ENCODE peak calls at places on chromosome 18, in four cellular contexts. One of them, this sample, is unnamed.

GRCh38 chr18:61817086-61817485 is 75.7 kb downstream of the RNF152 start:
- DNase-seq in HCT116: no peak
- DNase-seq in GM12878: no peak
- DNase-seq in K562: no peak
- DNase-seq in this sample: no peak

GRCh38 chr18:61336766-61337165 is 3.5 kb downstream of the CDH20 start:
- DNase-seq in HCT116: no peak
- DNase-seq in GM12878: no peak
- DNase-seq in K562: no peak
- DNase-seq in this sample: no peak

GRCh38 chr18:23452347-23452727 is 750 bp upstream of the RIOK3 start:
- DNase-seq in HCT116: no peak
- DNase-seq in GM12878: no peak
- DNase-seq in K562: no peak
- DNase-seq in this sample: no peak

GRCh38 chr18:58584219-58585127 is 44.4 kb downstream of the ALPK2 start:
- DNase-seq in HCT116: no peak
- DNase-seq in GM12878: no peak
- DNase-seq in K562: no peak
- DNase-seq in this sample: no peak

GRCh38 chr18:36009214-36009613 is 36.7 kb downstream of the RMP24 start:
- DNase-seq in HCT116: no peak
- DNase-seq in GM12878: no peak
- DNase-seq in K562: no peak
- DNase-seq in this sample: no peak

GRCh38 chr18:50240083-50240563 is 26.2 kb downstream of the CFAP53 start:
- DNase-seq in HCT116: peak
- DNase-seq in GM12878: no peak
- DNase-seq in K562: no peak
- DNase-seq in this sample: no peak

GRCh38 chr18:40415224-40415791 is 1539.7 kb upstream of the PIK3C3 start:
- DNase-seq in HCT116: no peak
- DNase-seq in GM12878: no peak
- DNase-seq in K562: no peak
- DNase-seq in this sample: no peak

GRCh38 chr18:26574958-26575864 is 26.9 kb upstream of the KCTD1 start:
- DNase-seq in HCT116: no peak
- DNase-seq in GM12878: no peak
- DNase-seq in K562: no peak
- DNase-seq in this sample: peak

GRCh38 chr18:57698571-57699276 is 77.1 kb upstream of the NARS1 start:
- DNase-seq in HCT116: no peak
- DNase-seq in GM12878: no peak
- DNase-seq in K562: no peak
- DNase-seq in this sample: peak

GRCh38 chr18:631560-631959 is 25.9 kb upstream of the TYMS start:
- DNase-seq in HCT116: no peak
- DNase-seq in GM12878: no peak
- DNase-seq in K562: no peak
- DNase-seq in this sample: no peak

GRCh38 chr18:36519358-36519757 is 221.8 kb downstream of the FHOD3 start:
- DNase-seq in HCT116: no peak
- DNase-seq in GM12878: no peak
- DNase-seq in K562: no peak
- DNase-seq in this sample: no peak

GRCh38 chr18:64090876-64091275 is 58.0 kb downstream of the LINC00305 start:
- DNase-seq in HCT116: no peak
- DNase-seq in GM12878: no peak
- DNase-seq in K562: no peak
- DNase-seq in this sample: no peak

GRCh38 chr18:64639536-64639935 is 490.6 kb upstream of the LINC00305 start:
- DNase-seq in HCT116: no peak
- DNase-seq in GM12878: no peak
- DNase-seq in K562: no peak
- DNase-seq in this sample: no peak

GRCh38 chr18:78632111-78632541 is 347.5 kb upstream of the SALL3 start:
- DNase-seq in HCT116: no peak
- DNase-seq in GM12878: no peak
- DNase-seq in K562: no peak
- DNase-seq in this sample: no peak

GRCh38 chr18:33755918-33756590 is 178.0 kb downstream of the ASXL3 start:
- DNase-seq in HCT116: no peak
- DNase-seq in GM12878: no peak
- DNase-seq in K562: no peak
- DNase-seq in this sample: no peak

GRCh38 chr18:2087877-2088673 is 483.2 kb downstream of the METTL4 start:
- DNase-seq in HCT116: no peak
- DNase-seq in GM12878: no peak
- DNase-seq in K562: no peak
- DNase-seq in this sample: no peak

GRCh38 chr18:33839452-33840225 is 261.6 kb downstream of the ASXL3 start:
- DNase-seq in HCT116: peak
- DNase-seq in GM12878: no peak
- DNase-seq in K562: peak
- DNase-seq in this sample: peak

GRCh38 chr18:62354171-62354570 is 29.1 kb downstream of the TNFRSF11A start:
- DNase-seq in HCT116: no peak
- DNase-seq in GM12878: no peak
- DNase-seq in K562: no peak
- DNase-seq in this sample: no peak

GRCh38 chr18:37341016-37341415 is 224.6 kb downstream of the CELF4 start:
- DNase-seq in HCT116: no peak
- DNase-seq in GM12878: no peak
- DNase-seq in K562: no peak
- DNase-seq in this sample: no peak

GRCh38 chr18:12911025-12911927 is 27.2 kb upstream of the PTPN2 start:
- DNase-seq in HCT116: no peak
- DNase-seq in GM12878: no peak
- DNase-seq in K562: no peak
- DNase-seq in this sample: no peak

GRCh38 chr18:26901020-26901419 is 35.5 kb upstream of the AQP4 start:
- DNase-seq in HCT116: no peak
- DNase-seq in GM12878: no peak
- DNase-seq in K562: no peak
- DNase-seq in this sample: no peak

GRCh38 chr18:79857082-79857661 is 59.4 kb downstream of the KCNG2 start:
- DNase-seq in HCT116: no peak
- DNase-seq in GM12878: no peak
- DNase-seq in K562: no peak
- DNase-seq in this sample: peak

GRCh38 chr18:76490701-76491171 is 4.3 kb downstream of the ZNF516 start:
- DNase-seq in HCT116: no peak
- DNase-seq in GM12878: no peak
- DNase-seq in K562: no peak
- DNase-seq in this sample: peak

GRCh38 chr18:59691996-59692395 is 5.2 kb downstream of the CCBE1 start:
- DNase-seq in HCT116: no peak
- DNase-seq in GM12878: no peak
- DNase-seq in K562: no peak
- DNase-seq in this sample: no peak

GRCh38 chr18:57859314-57859713 is 56.2 kb upstream of the ATP8B1 start:
- DNase-seq in HCT116: peak
- DNase-seq in GM12878: no peak
- DNase-seq in K562: peak
- DNase-seq in this sample: peak

GRCh38 chr18:57983472-57983871 is 60.6 kb upstream of the NEDD4L start:
- DNase-seq in HCT116: no peak
- DNase-seq in GM12878: no peak
- DNase-seq in K562: no peak
- DNase-seq in this sample: no peak

GRCh38 chr18:22613058-22613690 is 195.5 kb upstream of the CTAGE1 start:
- DNase-seq in HCT116: no peak
- DNase-seq in GM12878: no peak
- DNase-seq in K562: no peak
- DNase-seq in this sample: peak

GRCh38 chr18:21203096-21203495 is 38.9 kb upstream of the GREB1L start:
- DNase-seq in HCT116: no peak
- DNase-seq in GM12878: no peak
- DNase-seq in K562: no peak
- DNase-seq in this sample: no peak

GRCh38 chr18:48831802-48832201 is 119.0 kb downstream of the SMAD7 start:
- DNase-seq in HCT116: no peak
- DNase-seq in GM12878: no peak
- DNase-seq in K562: no peak
- DNase-seq in this sample: no peak
- TF ChIP-seq JUND in HCT116: no peak
- TF ChIP-seq JUND in GM12878: no peak
- TF ChIP-seq JUND in K562: no peak
- TF ChIP-seq JUND in this sample: no peak

DNA sequence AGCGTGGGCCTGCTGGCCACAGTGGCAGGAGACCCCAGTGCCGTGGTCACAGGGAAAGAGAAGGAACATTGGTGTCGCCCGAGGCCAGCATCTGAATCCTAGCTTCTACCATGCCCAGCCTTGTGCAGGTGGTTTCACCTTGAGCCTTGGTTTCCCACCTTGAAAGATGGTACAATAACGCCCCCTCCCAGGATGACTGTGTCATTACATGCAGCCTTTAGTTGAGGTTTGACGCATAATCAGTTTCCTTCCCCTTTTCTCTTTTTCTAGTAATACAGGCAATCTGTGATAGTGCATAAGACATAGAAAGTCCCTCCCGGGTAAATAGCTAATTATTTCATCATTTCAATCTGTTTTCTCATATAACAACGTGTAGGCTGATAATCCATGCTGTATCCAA is 29.9 kb upstream of the ZNF407 start:
- DNase-seq in HCT116: no peak
- DNase-seq in GM12878: no peak
- DNase-seq in K562: no peak
- DNase-seq in this sample: no peak
- TF ChIP-seq JUND in HCT116: no peak
- TF ChIP-seq JUND in GM12878: no peak
- TF ChIP-seq JUND in K562: no peak
- TF ChIP-seq JUND in this sample: no peak

DNA sequence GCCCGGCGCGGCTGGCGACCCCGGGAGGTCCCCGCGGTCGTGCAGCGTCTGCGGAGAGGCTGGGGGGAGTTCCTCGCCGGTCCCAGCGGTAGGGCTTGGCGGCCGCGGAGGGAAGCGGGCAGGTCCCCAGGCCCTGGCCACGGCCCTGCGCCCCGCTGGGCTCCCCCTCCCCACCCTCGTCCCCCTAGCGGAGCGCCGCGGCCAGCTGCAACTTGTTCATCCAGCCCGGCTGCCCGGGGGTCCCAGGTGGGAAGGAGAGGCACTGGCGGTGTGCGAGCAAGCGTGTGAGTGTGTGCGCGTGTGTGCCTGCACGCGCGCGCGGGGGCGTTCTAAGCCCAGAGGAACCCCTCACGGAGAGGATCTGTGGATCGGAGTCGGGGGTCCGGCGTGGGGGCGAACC is 1.3 kb downstream of the PTPRM start:
- DNase-seq in HCT116: no peak
- DNase-seq in GM12878: no peak
- DNase-seq in K562: no peak
- DNase-seq in this sample: no peak
- TF ChIP-seq JUND in HCT116: no peak
- TF ChIP-seq JUND in GM12878: no peak
- TF ChIP-seq JUND in K562: no peak
- TF ChIP-seq JUND in this sample: no peak

DNA sequence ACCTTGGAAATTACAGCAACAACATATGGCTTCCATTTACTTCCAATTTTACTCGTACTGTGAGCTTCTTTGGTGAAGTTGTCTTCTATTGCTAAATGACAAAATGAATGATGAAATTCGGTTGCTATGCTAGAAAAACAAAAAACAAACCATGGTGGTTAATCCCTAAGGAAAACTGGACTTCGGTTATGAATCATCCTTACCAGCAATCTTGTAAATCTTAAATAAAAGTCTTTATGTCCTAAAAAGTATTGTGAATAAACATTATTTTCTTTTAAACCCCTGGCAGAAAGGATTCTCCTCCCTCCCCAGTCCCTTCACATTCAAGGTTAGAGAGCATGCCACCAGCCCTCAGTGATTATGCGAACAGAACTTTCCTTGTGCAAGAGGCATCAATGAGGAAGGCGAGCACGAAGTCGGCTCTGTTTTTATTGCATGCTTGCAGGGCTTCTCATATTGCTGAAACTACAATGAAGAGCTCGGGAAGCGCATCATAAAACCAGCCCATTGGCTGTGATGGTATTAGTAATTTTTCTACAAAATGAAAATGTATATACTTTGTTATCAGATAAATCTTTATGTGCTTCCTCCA is 62.8 kb downstream of the ZNF521 start:
- DNase-seq in HCT116: no peak
- DNase-seq in GM12878: no peak
- DNase-seq in K562: no peak
- DNase-seq in this sample: no peak
- TF ChIP-seq JUND in HCT116: no peak
- TF ChIP-seq JUND in GM12878: no peak
- TF ChIP-seq JUND in K562: no peak
- TF ChIP-seq JUND in this sample: no peak

GRCh38 chr18:46213295-46213694 is 109.1 kb downstream of the HAUS1 start:
- DNase-seq in HCT116: peak
- DNase-seq in GM12878: no peak
- DNase-seq in K562: peak
- DNase-seq in this sample: peak
- TF ChIP-seq JUND in HCT116: no peak
- TF ChIP-seq JUND in GM12878: no peak
- TF ChIP-seq JUND in K562: no peak
- TF ChIP-seq JUND in this sample: no peak

GRCh38 chr18:9290171-9290570 is 44.4 kb upstream of the TWSG1 start:
- DNase-seq in HCT116: no peak
- DNase-seq in GM12878: no peak
- DNase-seq in K562: no peak
- DNase-seq in this sample: no peak
- TF ChIP-seq JUND in HCT116: no peak
- TF ChIP-seq JUND in GM12878: no peak
- TF ChIP-seq JUND in K562: no peak
- TF ChIP-seq JUND in this sample: no peak

GRCh38 chr18:11553098-11553940 is 56.1 kb upstream of the SLC35G4 start:
- DNase-seq in HCT116: peak
- DNase-seq in GM12878: no peak
- DNase-seq in K562: peak
- DNase-seq in this sample: peak
- TF ChIP-seq JUND in HCT116: no peak
- TF ChIP-seq JUND in GM12878: no peak
- TF ChIP-seq JUND in K562: no peak
- TF ChIP-seq JUND in this sample: no peak

GRCh38 chr18:44229693-44230108 is 451.0 kb upstream of the SETBP1 start:
- DNase-seq in HCT116: no peak
- DNase-seq in GM12878: no peak
- DNase-seq in K562: no peak
- DNase-seq in this sample: no peak
- TF ChIP-seq JUND in HCT116: no peak
- TF ChIP-seq JUND in GM12878: no peak
- TF ChIP-seq JUND in K562: no peak
- TF ChIP-seq JUND in this sample: no peak

DNA sequence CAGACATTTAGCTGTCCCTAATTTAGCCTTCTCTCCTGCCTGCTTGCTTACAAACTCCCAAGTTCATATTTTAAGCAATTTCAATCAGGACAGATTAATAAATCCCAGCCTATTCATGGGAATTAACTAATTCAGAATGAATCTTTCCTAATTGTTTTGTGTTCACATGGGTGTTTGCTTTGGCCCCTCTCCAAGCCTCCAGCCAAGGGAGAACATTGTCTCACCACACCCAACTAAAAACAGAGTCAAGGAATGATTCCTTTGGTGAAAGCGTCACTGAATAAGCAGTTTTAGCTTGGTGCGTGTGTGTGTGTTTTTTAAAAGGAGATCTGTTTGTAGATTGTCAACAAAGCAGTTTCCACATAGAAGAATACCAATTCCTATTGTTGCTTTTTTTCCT is 43.0 kb upstream of the DSG1 start:
- DNase-seq in HCT116: peak
- DNase-seq in GM12878: no peak
- DNase-seq in K562: no peak
- DNase-seq in this sample: peak
- TF ChIP-seq JUND in HCT116: peak
- TF ChIP-seq JUND in GM12878: no peak
- TF ChIP-seq JUND in K562: no peak
- TF ChIP-seq JUND in this sample: no peak

This sample was measured in T47D.